ENCODE peak calls at places on chromosomes 13 and 19, in five cellular contexts. One of them, this sample, is unnamed.

GRCh38 chr19:40523322-40524047 is 53.2 kb upstream of the SHKBP1 start:
- DNase-seq in NCI-H1436: peak
- DNase-seq in midbrain: no peak
- DNase-seq in GM12892: peak
- DNase-seq in activated B cell treated with CpG ODN at 0.5 μM for 24 hours: no peak
- DNase-seq in this sample: no peak

GRCh38 chr13:30408319-30409101 is 13.8 kb upstream of the UBE2L5 start:
- DNase-seq in midbrain: peak
- DNase-seq in NCI-H1436: no peak
- DNase-seq in GM12892: peak
- DNase-seq in activated B cell treated with CpG ODN at 0.5 μM for 24 hours: peak
- DNase-seq in this sample: peak

GRCh38 chr19:48746738-48747575 is at the start of gene IZUMO1:
- DNase-seq in activated B cell treated with CpG ODN at 0.5 μM for 24 hours: no peak
- DNase-seq in GM12892: peak
- DNase-seq in midbrain: peak
- DNase-seq in NCI-H1436: no peak
- DNase-seq in this sample: peak

GRCh38 chr13:28865312-28865711 is 45.2 kb downstream of the MTUS2 start:
- DNase-seq in activated B cell treated with CpG ODN at 0.5 μM for 24 hours: no peak
- DNase-seq in NCI-H1436: no peak
- DNase-seq in GM12892: no peak
- DNase-seq in midbrain: no peak
- DNase-seq in this sample: no peak

GRCh38 chr13:98508280-98509074 is 68.4 kb downstream of the STK24 start:
- DNase-seq in midbrain: no peak
- DNase-seq in activated B cell treated with CpG ODN at 0.5 μM for 24 hours: no peak
- DNase-seq in GM12892: no peak
- DNase-seq in NCI-H1436: no peak
- DNase-seq in this sample: no peak

GRCh38 chr13:33953203-33953602 is 135.3 kb downstream of the RFC3 start:
- DNase-seq in NCI-H1436: no peak
- DNase-seq in GM12892: no peak
- DNase-seq in activated B cell treated with CpG ODN at 0.5 μM for 24 hours: no peak
- DNase-seq in midbrain: no peak
- DNase-seq in this sample: no peak

GRCh38 chr19:16456652-16457194 is 15.0 kb downstream of the EPS15L1 start:
- DNase-seq in activated B cell treated with CpG ODN at 0.5 μM for 24 hours: no peak
- DNase-seq in NCI-H1436: no peak
- DNase-seq in GM12892: no peak
- DNase-seq in midbrain: no peak
- DNase-seq in this sample: no peak

GRCh38 chr13:102913924-102914628 is 68.2 kb downstream of the ERCC5 start:
- DNase-seq in midbrain: no peak
- DNase-seq in GM12892: no peak
- DNase-seq in activated B cell treated with CpG ODN at 0.5 μM for 24 hours: no peak
- DNase-seq in NCI-H1436: no peak
- DNase-seq in this sample: no peak

GRCh38 chr13:43132228-43132627 is 108.8 kb downstream of the DNAJC15 start:
- DNase-seq in GM12892: no peak
- DNase-seq in midbrain: no peak
- DNase-seq in NCI-H1436: peak
- DNase-seq in activated B cell treated with CpG ODN at 0.5 μM for 24 hours: no peak
- DNase-seq in this sample: no peak

GRCh38 chr13:75766636-75767035 is 130.5 kb downstream of the LMO7 start:
- DNase-seq in NCI-H1436: no peak
- DNase-seq in activated B cell treated with CpG ODN at 0.5 μM for 24 hours: no peak
- DNase-seq in midbrain: no peak
- DNase-seq in GM12892: no peak
- DNase-seq in this sample: no peak

GRCh38 chr19:4338441-4339350 is at the start of gene STAP2:
- DNase-seq in NCI-H1436: no peak
- DNase-seq in activated B cell treated with CpG ODN at 0.5 μM for 24 hours: no peak
- DNase-seq in GM12892: no peak
- DNase-seq in midbrain: no peak
- DNase-seq in this sample: no peak

GRCh38 chr19:38266981-38267597 is 2.7 kb downstream of the SPINT2 start:
- DNase-seq in NCI-H1436: no peak
- DNase-seq in activated B cell treated with CpG ODN at 0.5 μM for 24 hours: no peak
- DNase-seq in GM12892: no peak
- DNase-seq in midbrain: no peak
- DNase-seq in this sample: no peak

GRCh38 chr13:47250141-47250540 is 353.3 kb upstream of the HTR2A start:
- DNase-seq in NCI-H1436: no peak
- DNase-seq in activated B cell treated with CpG ODN at 0.5 μM for 24 hours: no peak
- DNase-seq in midbrain: no peak
- DNase-seq in GM12892: no peak
- DNase-seq in this sample: no peak

GRCh38 chr13:35780613-35781012 is 304.1 kb upstream of the MAB21L1 start:
- DNase-seq in NCI-H1436: no peak
- DNase-seq in GM12892: no peak
- DNase-seq in midbrain: no peak
- DNase-seq in activated B cell treated with CpG ODN at 0.5 μM for 24 hours: no peak
- DNase-seq in this sample: no peak

GRCh38 chr19:48962029-48962848 is 2.9 kb upstream of the FTL start:
- DNase-seq in activated B cell treated with CpG ODN at 0.5 μM for 24 hours: peak
- DNase-seq in GM12892: peak
- DNase-seq in midbrain: peak
- DNase-seq in NCI-H1436: no peak
- DNase-seq in this sample: peak

GRCh38 chr13:96294930-96295657 is 205.2 kb downstream of the HS6ST3 start:
- DNase-seq in midbrain: no peak
- DNase-seq in activated B cell treated with CpG ODN at 0.5 μM for 24 hours: no peak
- DNase-seq in GM12892: no peak
- DNase-seq in NCI-H1436: no peak
- DNase-seq in this sample: no peak

GRCh38 chr19:2385053-2385721 is 25.1 kb downstream of the TMPRSS9 start:
- DNase-seq in midbrain: no peak
- DNase-seq in activated B cell treated with CpG ODN at 0.5 μM for 24 hours: no peak
- DNase-seq in NCI-H1436: peak
- DNase-seq in GM12892: no peak
- DNase-seq in this sample: no peak

GRCh38 chr19:42461700-42462324 is 19.1 kb upstream of the CXCL17 start:
- DNase-seq in midbrain: peak
- DNase-seq in NCI-H1436: no peak
- DNase-seq in GM12892: no peak
- DNase-seq in activated B cell treated with CpG ODN at 0.5 μM for 24 hours: no peak
- DNase-seq in this sample: no peak

GRCh38 chr13:48737689-48738088 is 84.0 kb downstream of the CYSLTR2 start:
- DNase-seq in NCI-H1436: no peak
- DNase-seq in GM12892: no peak
- DNase-seq in midbrain: no peak
- DNase-seq in activated B cell treated with CpG ODN at 0.5 μM for 24 hours: no peak
- DNase-seq in this sample: no peak

GRCh38 chr13:110266431-110266809 is 40.5 kb downstream of the COL4A1 start:
- DNase-seq in midbrain: no peak
- DNase-seq in activated B cell treated with CpG ODN at 0.5 μM for 24 hours: no peak
- DNase-seq in NCI-H1436: no peak
- DNase-seq in GM12892: no peak
- DNase-seq in this sample: no peak

GRCh38 chr19:17325881-17326594 is 8.6 kb downstream of the ANO8 start:
- DNase-seq in NCI-H1436: no peak
- DNase-seq in GM12892: no peak
- DNase-seq in midbrain: peak
- DNase-seq in activated B cell treated with CpG ODN at 0.5 μM for 24 hours: no peak
- DNase-seq in this sample: no peak

GRCh38 chr13:30998548-30999140 is 66.2 kb downstream of the TEX26 start:
- DNase-seq in midbrain: peak
- DNase-seq in activated B cell treated with CpG ODN at 0.5 μM for 24 hours: no peak
- DNase-seq in NCI-H1436: no peak
- DNase-seq in GM12892: no peak
- DNase-seq in this sample: no peak

GRCh38 chr13:49869514-49869913 is 66.6 kb downstream of the SPRYD7 start:
- DNase-seq in activated B cell treated with CpG ODN at 0.5 μM for 24 hours: no peak
- DNase-seq in midbrain: no peak
- DNase-seq in GM12892: no peak
- DNase-seq in NCI-H1436: no peak
- DNase-seq in this sample: no peak

GRCh38 chr19:8654591-8655339 is 24.3 kb downstream of the NFILZ start:
- DNase-seq in NCI-H1436: peak
- DNase-seq in activated B cell treated with CpG ODN at 0.5 μM for 24 hours: peak
- DNase-seq in midbrain: no peak
- DNase-seq in GM12892: peak
- DNase-seq in this sample: peak

GRCh38 chr19:16931306-16931705 is 42.5 kb downstream of the F2RL3 start:
- DNase-seq in GM12892: no peak
- DNase-seq in activated B cell treated with CpG ODN at 0.5 μM for 24 hours: no peak
- DNase-seq in NCI-H1436: no peak
- DNase-seq in midbrain: no peak
- DNase-seq in this sample: no peak

GRCh38 chr13:50365683-50366391 is 350.6 kb downstream of the KCNRG start:
- DNase-seq in midbrain: no peak
- DNase-seq in activated B cell treated with CpG ODN at 0.5 μM for 24 hours: no peak
- DNase-seq in GM12892: no peak
- DNase-seq in NCI-H1436: no peak
- DNase-seq in this sample: no peak

GRCh38 chr19:55369651-55370304 is 485 bp downstream of the IL11 start:
- DNase-seq in midbrain: no peak
- DNase-seq in activated B cell treated with CpG ODN at 0.5 μM for 24 hours: no peak
- DNase-seq in NCI-H1436: peak
- DNase-seq in GM12892: peak
- DNase-seq in this sample: no peak

GRCh38 chr19:28444371-28444770 is 768.6 kb downstream of the UQCRFS1 start:
- DNase-seq in activated B cell treated with CpG ODN at 0.5 μM for 24 hours: no peak
- DNase-seq in NCI-H1436: no peak
- DNase-seq in GM12892: no peak
- DNase-seq in midbrain: no peak
- DNase-seq in this sample: no peak

GRCh38 chr13:27969073-27969865 is at the start of gene CDX2:
- DNase-seq in GM12892: no peak
- DNase-seq in midbrain: no peak
- DNase-seq in NCI-H1436: no peak
- DNase-seq in activated B cell treated with CpG ODN at 0.5 μM for 24 hours: no peak
- DNase-seq in this sample: no peak

GRCh38 chr19:2546128-2547032 is 70.5 kb downstream of the GADD45B start:
- DNase-seq in NCI-H1436: no peak
- DNase-seq in midbrain: peak
- DNase-seq in activated B cell treated with CpG ODN at 0.5 μM for 24 hours: no peak
- DNase-seq in GM12892: no peak
- DNase-seq in this sample: no peak

GRCh38 chr13:75079226-75079625 is 402.7 kb downstream of the TBC1D4 start:
- DNase-seq in midbrain: no peak
- DNase-seq in GM12892: no peak
- DNase-seq in activated B cell treated with CpG ODN at 0.5 μM for 24 hours: no peak
- DNase-seq in NCI-H1436: no peak
- DNase-seq in this sample: no peak

GRCh38 chr13:44904982-44905381 is 84.3 kb downstream of the NUFIP1 start:
- DNase-seq in midbrain: peak
- DNase-seq in GM12892: no peak
- DNase-seq in activated B cell treated with CpG ODN at 0.5 μM for 24 hours: no peak
- DNase-seq in NCI-H1436: no peak
- DNase-seq in this sample: no peak

GRCh38 chr19:3047307-3048189 is 14.7 kb downstream of the TLE5 start:
- DNase-seq in NCI-H1436: peak
- DNase-seq in activated B cell treated with CpG ODN at 0.5 μM for 24 hours: no peak
- DNase-seq in GM12892: no peak
- DNase-seq in midbrain: no peak
- DNase-seq in this sample: peak

GRCh38 chr19:42343344-42344110 is 18.1 kb downstream of the MEGF8 start:
- DNase-seq in GM12892: no peak
- DNase-seq in midbrain: no peak
- DNase-seq in NCI-H1436: no peak
- DNase-seq in activated B cell treated with CpG ODN at 0.5 μM for 24 hours: no peak
- DNase-seq in this sample: no peak